ENCODE peak calls at places on chromosome 18, in nine cellular contexts. G is activated CD4-positive, alpha-beta T cell treated with anti-CD3 and anti-CD28 coated beads, Interleukin-2, amount 10 ng/mL, durations not matched to agents 7 days and 5 days; P is GM20000; D is stimulated activated naive B cell treated with anti-CD40 and anti-IgM and Interleukin-4, amounts not matched to agents 10 μg/mL and 1 μg/mL and 100 μg/mL, for 72 hours; R is G401; U is left kidney; Z is activated T-helper 1 cell treated with anti-CD3 and anti-CD28 coated beads, Interleukin-2, amount 50 U/mL, for 16 hours; H is GM12891; I is OCI-M1. W is an unnamed sample.

GRCh38 chr18:25454270-25454659 is 102.3 kb upstream of the ZNF521 start:
- DNase-seq in G (no peak), P (no peak), D (no peak), R (no peak), U (no peak), Z (no peak), H (no peak), I (no peak), W (no peak)

GRCh38 chr18:9965711-9966624 is 52.2 kb downstream of the VAPA start:
- DNase-seq in G (no peak), P (no peak), D (no peak), R (no peak), U (no peak), Z (no peak), H (no peak), I (no peak), W (no peak)

GRCh38 chr18:5107990-5108389 is 89.1 kb downstream of the AKAIN1 start:
- DNase-seq in G (no peak), P (no peak), D (no peak), R (no peak), U (peak), Z (no peak), H (no peak), I (peak), W (no peak)

GRCh38 chr18:32271649-32272324 is 81.9 kb downstream of the MEP1B start:
- DNase-seq in G (peak), P (peak), D (no peak), R (peak), U (peak), Z (no peak), H (peak), I (peak), W (no peak)

GRCh38 chr18:55997156-55997561 is 409.2 kb upstream of the TCF4 start:
- DNase-seq in G (no peak), P (no peak), D (no peak), R (no peak), U (peak), Z (no peak), H (no peak), I (peak), W (no peak)

GRCh38 chr18:24395049-24395780 is 2.4 kb downstream of the OSBPL1A start:
- DNase-seq in G (no peak), P (no peak), D (no peak), R (no peak), U (peak), Z (no peak), H (no peak), I (peak), W (no peak)

GRCh38 chr18:74539289-74539688 is 5.0 kb downstream of the CNDP1 start:
- DNase-seq in G (no peak), P (no peak), D (no peak), R (no peak), U (no peak), Z (no peak), H (no peak), I (no peak), W (no peak)

GRCh38 chr18:68438983-68439382 is 275.9 kb downstream of the TMX3 start:
- DNase-seq in G (no peak), P (no peak), D (no peak), R (no peak), U (peak), Z (no peak), H (no peak), I (no peak), W (no peak)

GRCh38 chr18:7871560-7872456 is 304.7 kb downstream of the PTPRM start:
- DNase-seq in G (no peak), P (no peak), D (no peak), R (no peak), U (no peak), Z (no peak), H (no peak), I (no peak), W (no peak)

W was measured in GM12878.